ENCODE peak calls at places on chromosomes 12 and 14, in four cellular contexts. B is IMR-90, C is mesenchymal stem cell, R is neuronal stem cell. O is an unnamed sample.

GRCh38 chr12:87201598-87201997 is 827.6 kb downstream of the C12orf50 start:
- DNase-seq in C (no peak), R (no peak), B (no peak), O (no peak)

GRCh38 chr14:30822080-30822571 is 52.2 kb upstream of the COCH start:
- DNase-seq in B (no peak), R (no peak), C (no peak), O (no peak)

GRCh38 chr12:93137656-93138612 is 208.8 kb upstream of the EEA1 start:
- DNase-seq in C (peak; percentile 78), R (no peak), B (peak; percentile 90), O (peak; percentile 85)

GRCh38 chr14:35855886-35856481 is 29.8 kb downstream of the BRMS1L start:
- DNase-seq in C (no peak), R (no peak), B (no peak), O (no peak)

GRCh38 chr12:57006809-57007475 is 596 bp upstream of the ZBTB39 start:
- DNase-seq in R (no peak), C (no peak), B (no peak), O (no peak)

GRCh38 chr14:104549536-104550339 is 29.8 kb upstream of the C14orf180 start:
- DNase-seq in R (no peak), C (no peak), B (no peak), O (no peak)

GRCh38 chr14:87816421-87816820 is 176.6 kb downstream of the GALC start:
- DNase-seq in R (no peak), B (no peak), C (no peak), O (no peak)

GRCh38 chr12:58873496-58873895 is 46.8 kb downstream of the LRIG3 start:
- DNase-seq in C (no peak), B (no peak), R (no peak), O (no peak)

GRCh38 chr12:66405395-66405794 is 103.1 kb downstream of the HELB start:
- DNase-seq in B (peak; percentile 67), C (peak; percentile 18), R (no peak), O (no peak)

GRCh38 chr14:101875726-101876268 is 88.6 kb upstream of the DYNC1H1 start:
- DNase-seq in R (no peak), C (peak; percentile 9), B (no peak), O (no peak)

GRCh38 chr12:12996235-12996634 is 3.8 kb downstream of the HEBP1 start:
- DNase-seq in R (no peak), C (no peak), B (no peak), O (no peak)

GRCh38 chr12:107912421-107913004 is 138.0 kb downstream of the ASCL4 start:
- DNase-seq in C (no peak), B (no peak), R (peak; percentile 64), O (peak; percentile 13)

GRCh38 chr14:87745507-87746118 is 247.4 kb downstream of the GALC start:
- DNase-seq in C (peak; percentile 27), R (peak; percentile 21), B (peak; percentile 7), O (no peak)

GRCh38 chr14:102419716-102420115 is 57.0 kb downstream of the TECPR2 start:
- DNase-seq in R (no peak), C (no peak), B (no peak), O (no peak)

GRCh38 chr12:115813256-115813655 is 464.2 kb downstream of the MED13L start:
- DNase-seq in C (no peak), R (no peak), B (no peak), O (no peak)

GRCh38 chr12:106854723-106855122 is 80.2 kb downstream of the RIC8B start:
- DNase-seq in B (no peak), R (no peak), C (no peak), O (no peak)

GRCh38 chr12:67468549-67469245 is 179.8 kb upstream of the DYRK2 start:
- DNase-seq in R (no peak), C (no peak), B (no peak), O (no peak)

GRCh38 chr12:34404377-34405285 is 382.3 kb downstream of the ALG10 start:
- DNase-seq in B (no peak), C (no peak), R (no peak), O (no peak)

GRCh38 chr12:42192258-42192657 is 45.8 kb downstream of the YAF2 start:
- DNase-seq in B (no peak), R (no peak), C (no peak), O (no peak)

GRCh38 chr14:52153939-52154338 is 85.1 kb upstream of the NID2 start:
- DNase-seq in B (no peak), R (no peak), C (no peak), O (no peak)

GRCh38 chr14:35302211-35302528 is 10.0 kb downstream of the PSMA6 start:
- DNase-seq in B (no peak), R (no peak), C (no peak), O (no peak)

GRCh38 chr14:74257988-74258704 is 18.9 kb downstream of the VSX2 start:
- DNase-seq in C (no peak), R (no peak), B (no peak), O (peak; percentile 39)

GRCh38 chr14:78316058-78316457 is 145.9 kb downstream of the NRXN3 start:
- DNase-seq in R (peak; percentile 27), C (no peak), B (no peak), O (no peak)

GRCh38 chr14:78319411-78319810 is 149.2 kb downstream of the NRXN3 start:
- DNase-seq in R (no peak), B (no peak), C (no peak), O (no peak)

GRCh38 chr14:78313499-78313898 is 143.3 kb downstream of the NRXN3 start:
- DNase-seq in R (no peak), B (no peak), C (no peak), O (no peak)

GRCh38 chr14:78314484-78314883 is 144.3 kb downstream of the NRXN3 start:
- DNase-seq in B (no peak), C (no peak), R (no peak), O (no peak)

GRCh38 chr14:78316711-78317110 is 146.5 kb downstream of the NRXN3 start:
- DNase-seq in R (no peak), C (no peak), B (no peak), O (peak; percentile 1)
- H2BK120ac ChIP-seq in R (no peak overlapping the region), C (no peak overlapping the region), B (no peak overlapping the region), O (no peak overlapping the region)

GRCh38 chr12:113477171-113477841 is 5.6 kb upstream of the LHX5 start:
- DNase-seq in R (no peak), C (no peak), B (no peak), O (no peak)
- H3K18ac ChIP-seq in R (peak overlapping the region; percentile 83), C (no peak overlapping the region), B (no peak overlapping the region), O (no peak overlapping the region)

DNA sequence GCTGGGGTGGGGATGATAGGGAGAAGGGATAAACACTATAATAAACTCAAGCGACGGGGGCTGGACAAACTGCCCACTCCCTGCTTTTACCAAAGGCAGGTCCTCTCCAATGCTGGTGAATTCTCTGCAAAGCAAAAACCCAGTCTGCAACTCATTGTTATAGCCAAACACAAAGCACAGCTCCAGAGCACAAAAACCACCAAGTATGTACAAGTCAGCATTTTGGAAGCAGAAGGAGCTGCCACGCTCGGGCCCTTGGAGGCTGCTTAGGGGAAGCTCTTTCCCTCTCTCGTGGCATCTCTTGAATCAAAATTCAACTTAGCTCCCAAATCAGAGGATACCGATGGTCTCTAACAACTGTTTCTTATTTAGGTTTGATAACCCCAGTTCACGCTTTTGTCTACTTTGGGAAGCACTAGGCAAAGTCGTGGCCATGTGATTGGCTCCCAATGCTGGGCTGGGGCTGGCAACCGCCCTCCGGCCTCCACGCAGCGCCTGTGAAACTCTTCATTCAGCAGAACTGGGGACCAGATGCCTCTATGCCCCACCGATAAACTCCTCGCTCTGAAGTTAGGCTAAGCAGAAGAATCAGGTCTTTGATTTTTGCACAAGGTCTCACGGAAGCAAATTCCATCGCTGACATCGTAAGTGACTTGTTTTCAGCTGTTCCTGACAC is 158.5 kb upstream of the FOXN3 start:
- DNase-seq in C (no peak), R (no peak), B (no peak), O (no peak)
- H2BK120ac ChIP-seq in C (no peak overlapping the region), R (no peak overlapping the region), B (no peak overlapping the region), O (no peak overlapping the region)

DNA sequence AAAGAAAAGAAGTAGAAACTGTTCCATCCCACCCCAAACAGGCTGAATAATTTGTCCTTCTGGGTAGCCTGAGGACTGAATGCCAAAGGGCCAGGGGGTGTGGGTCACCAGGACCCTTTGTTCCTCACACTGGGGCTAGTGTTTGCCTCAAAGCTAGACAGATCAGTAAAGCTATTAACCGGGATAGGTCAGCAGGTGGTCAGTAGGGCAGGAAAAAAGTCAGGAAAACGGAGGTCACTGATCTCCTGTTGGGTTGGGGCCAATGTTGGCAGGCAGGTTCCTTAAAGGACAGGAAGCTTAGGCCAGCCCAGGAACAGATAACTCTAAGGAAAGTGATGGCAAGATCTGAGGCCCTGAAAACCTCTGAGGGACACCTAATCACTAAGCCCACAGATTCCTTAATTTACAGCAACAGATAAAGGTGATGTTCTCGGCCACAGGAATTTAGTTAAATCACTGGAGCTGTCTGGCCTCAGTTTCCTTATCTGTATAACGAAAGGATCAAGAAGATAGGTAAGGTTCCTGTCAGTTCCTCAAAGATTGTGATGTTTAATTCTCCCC is 22.7 kb upstream of the TMPO start:
- DNase-seq in C (no peak), B (no peak), R (no peak), O (no peak)
- H3K18ac ChIP-seq in C (no peak overlapping the region), B (no peak overlapping the region), R (no peak overlapping the region), O (no peak overlapping the region)

GRCh38 chr14:77071938-77072388 is 26.1 kb upstream of the CIPC start:
- DNase-seq in R (no peak), C (no peak), B (peak; percentile 39), O (peak; percentile 29)
- H2BK120ac ChIP-seq in R (no peak overlapping the region), C (no peak overlapping the region), B (no peak overlapping the region), O (no peak overlapping the region)

GRCh38 chr12:48865141-48865440 is 579 bp downstream of the RND1 start:
- DNase-seq in B (no peak), C (no peak), R (no peak), O (no peak)
- H3K18ac ChIP-seq in B (no peak overlapping the region), C (no peak overlapping the region), R (peak overlapping the region; percentile 90), O (no peak overlapping the region)

GRCh38 chr14:70671652-70672327 is 30.1 kb downstream of the TTC9 start:
- DNase-seq in B (no peak), C (no peak), R (peak; percentile 4), O (no peak)

GRCh38 chr14:70672328-70672675 is 30.6 kb downstream of the TTC9 start:
- DNase-seq in C (no peak), R (no peak), B (no peak), O (no peak)

GRCh38 chr14:70680748-70681147 is 39.0 kb downstream of the TTC9 start:
- DNase-seq in B (no peak), R (no peak), C (no peak), O (no peak)

GRCh38 chr14:70677324-70677723 is 35.6 kb downstream of the TTC9 start:
- DNase-seq in R (no peak), B (no peak), C (no peak), O (no peak)
- H2BK120ac ChIP-seq in R (no peak overlapping the region), B (no peak overlapping the region), C (no peak overlapping the region), O (no peak overlapping the region)

GRCh38 chr12:14773685-14774073 is 29.6 kb downstream of the WBP11 start:
- DNase-seq in C (no peak), R (no peak), B (no peak), O (no peak)
- H3K18ac ChIP-seq in C (no peak overlapping the region), R (peak overlapping the region; percentile 69), B (peak overlapping the region; percentile 15), O (peak overlapping the region; percentile 62)

GRCh38 chr14:65304963-65305362 is 107.6 kb upstream of the FUT8 start:
- DNase-seq in C (no peak), R (no peak), B (no peak), O (no peak)

GRCh38 chr14:65303185-65303901 is 109.2 kb upstream of the FUT8 start:
- DNase-seq in C (no peak), B (peak; percentile 37), R (no peak), O (no peak)

GRCh38 chr14:65302571-65303184 is 109.9 kb upstream of the FUT8 start:
- DNase-seq in R (no peak), C (no peak), B (no peak), O (no peak)

GRCh38 chr14:65304239-65304638 is 108.3 kb upstream of the FUT8 start:
- DNase-seq in B (no peak), R (no peak), C (no peak), O (no peak)

GRCh38 chr14:65303902-65304222 is 108.7 kb upstream of the FUT8 start:
- DNase-seq in C (no peak), B (no peak), R (no peak), O (no peak)
- H2BK120ac ChIP-seq in C (no peak overlapping the region), B (peak overlapping the region; percentile 53), R (no peak overlapping the region), O (no peak overlapping the region)

O was measured in trophoblast cell.